ENCODE peak calls at places on chromosomes 2 and 18, in four cellular contexts. One of them, this sample, is unnamed. For H3K4me1, the result is how much of the 10 kb centered on the place peaks cover.

GRCh38 chr2:159890945-159891588 is 93.1 kb upstream of the CD302 start:
- DNase-seq in cardiac muscle cell: no peak
- DNase-seq in gastrocnemius medialis: no peak
- DNase-seq in fibroblast of lung: no peak
- DNase-seq in this sample: no peak

GRCh38 chr2:112065966-112066365 is 10.9 kb downstream of the TMEM87B start:
- DNase-seq in cardiac muscle cell: peak
- DNase-seq in gastrocnemius medialis: no peak
- DNase-seq in fibroblast of lung: peak
- DNase-seq in this sample: no peak

GRCh38 chr18:67973916-67974315 is 457.4 kb upstream of the DSEL start:
- DNase-seq in cardiac muscle cell: no peak
- DNase-seq in gastrocnemius medialis: no peak
- DNase-seq in fibroblast of lung: no peak
- DNase-seq in this sample: no peak

GRCh38 chr2:240928476-240929363 is 22.6 kb downstream of the CROCC2 start:
- DNase-seq in cardiac muscle cell: no peak
- DNase-seq in gastrocnemius medialis: no peak
- DNase-seq in fibroblast of lung: no peak
- DNase-seq in this sample: peak

GRCh38 chr2:45119855-45120254 is 110.6 kb upstream of the SIX2 start:
- DNase-seq in cardiac muscle cell: peak
- DNase-seq in gastrocnemius medialis: no peak
- DNase-seq in fibroblast of lung: peak
- DNase-seq in this sample: no peak

GRCh38 chr2:41544709-41545108 is 503.1 kb upstream of the PKDCC start:
- DNase-seq in cardiac muscle cell: no peak
- DNase-seq in gastrocnemius medialis: no peak
- DNase-seq in fibroblast of lung: no peak
- DNase-seq in this sample: no peak

GRCh38 chr2:71608034-71608433 is 154.7 kb downstream of the DYSF start:
- DNase-seq in cardiac muscle cell: no peak
- DNase-seq in gastrocnemius medialis: no peak
- DNase-seq in fibroblast of lung: no peak
- DNase-seq in this sample: no peak

GRCh38 chr2:118632921-118633320 is 214.5 kb downstream of the EN1 start:
- DNase-seq in cardiac muscle cell: no peak
- DNase-seq in gastrocnemius medialis: no peak
- DNase-seq in fibroblast of lung: no peak
- DNase-seq in this sample: no peak

GRCh38 chr2:27199241-27199640 is 12.6 kb upstream of the ATRAID start:
- DNase-seq in cardiac muscle cell: no peak
- DNase-seq in gastrocnemius medialis: no peak
- DNase-seq in fibroblast of lung: no peak
- DNase-seq in this sample: no peak

GRCh38 chr2:71804251-71804650 is 343.4 kb downstream of the CYP26B1 start:
- DNase-seq in cardiac muscle cell: no peak
- DNase-seq in gastrocnemius medialis: no peak
- DNase-seq in fibroblast of lung: no peak
- DNase-seq in this sample: no peak

DNA sequence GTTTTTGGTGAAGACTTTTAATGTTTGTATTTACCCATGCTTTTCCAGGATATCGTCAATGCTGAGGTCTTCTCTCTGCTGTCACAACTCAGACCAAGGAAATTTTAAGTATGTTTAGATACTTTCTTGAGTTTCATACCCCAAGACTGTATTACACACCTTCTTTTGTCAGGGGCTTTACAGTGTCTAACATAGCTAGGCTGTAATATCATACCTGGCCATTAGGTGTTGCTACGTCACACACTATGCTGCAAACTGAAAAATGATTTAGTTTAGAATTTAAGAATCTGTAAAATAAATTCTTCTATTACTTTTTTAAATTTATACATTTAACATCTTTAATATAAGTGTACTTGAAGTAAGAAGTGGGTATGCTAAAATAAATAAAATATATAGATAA is 358.4 kb upstream of the NRP2 start:
- DNase-seq in cardiac muscle cell: peak
- DNase-seq in gastrocnemius medialis: no peak
- DNase-seq in fibroblast of lung: no peak
- DNase-seq in this sample: no peak
- TF ChIP-seq CTCF in cardiac muscle cell: peak
- TF ChIP-seq CTCF in gastrocnemius medialis: no peak
- TF ChIP-seq CTCF in fibroblast of lung: peak
- TF ChIP-seq CTCF in this sample: no peak

DNA sequence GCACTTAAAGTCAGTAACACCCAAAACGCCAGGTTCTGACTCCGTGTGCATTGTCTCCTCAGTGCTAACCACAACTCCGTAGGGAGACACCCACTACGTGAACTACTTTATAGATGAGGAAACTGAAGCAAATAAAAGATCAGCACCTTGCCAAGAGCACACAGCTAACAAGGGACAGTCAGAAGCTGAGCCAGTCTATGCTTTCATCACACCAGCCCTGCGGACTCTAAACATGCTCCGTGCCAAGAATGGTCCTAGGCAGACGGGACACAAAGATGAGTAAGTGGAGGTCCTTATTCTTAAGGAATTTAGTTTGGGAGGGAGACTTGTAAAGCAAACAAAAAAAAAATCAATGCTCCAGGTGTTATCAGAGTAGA is 9.6 kb downstream of the MBOAT2 start:
- DNase-seq in cardiac muscle cell: peak
- DNase-seq in gastrocnemius medialis: no peak
- DNase-seq in fibroblast of lung: peak
- DNase-seq in this sample: no peak
- H3K4me1 ChIP-seq in cardiac muscle cell: under half
- H3K4me1 ChIP-seq in gastrocnemius medialis: under half
- H3K4me1 ChIP-seq in fibroblast of lung: under half
- H3K4me1 ChIP-seq in this sample: under half

GRCh38 chr2:2843969-2844548 is 513.0 kb upstream of the MYT1L start:
- DNase-seq in cardiac muscle cell: no peak
- DNase-seq in gastrocnemius medialis: no peak
- DNase-seq in fibroblast of lung: no peak
- DNase-seq in this sample: no peak
- TF ChIP-seq CTCF in cardiac muscle cell: peak
- TF ChIP-seq CTCF in gastrocnemius medialis: no peak
- TF ChIP-seq CTCF in fibroblast of lung: no peak
- TF ChIP-seq CTCF in this sample: no peak

DNA sequence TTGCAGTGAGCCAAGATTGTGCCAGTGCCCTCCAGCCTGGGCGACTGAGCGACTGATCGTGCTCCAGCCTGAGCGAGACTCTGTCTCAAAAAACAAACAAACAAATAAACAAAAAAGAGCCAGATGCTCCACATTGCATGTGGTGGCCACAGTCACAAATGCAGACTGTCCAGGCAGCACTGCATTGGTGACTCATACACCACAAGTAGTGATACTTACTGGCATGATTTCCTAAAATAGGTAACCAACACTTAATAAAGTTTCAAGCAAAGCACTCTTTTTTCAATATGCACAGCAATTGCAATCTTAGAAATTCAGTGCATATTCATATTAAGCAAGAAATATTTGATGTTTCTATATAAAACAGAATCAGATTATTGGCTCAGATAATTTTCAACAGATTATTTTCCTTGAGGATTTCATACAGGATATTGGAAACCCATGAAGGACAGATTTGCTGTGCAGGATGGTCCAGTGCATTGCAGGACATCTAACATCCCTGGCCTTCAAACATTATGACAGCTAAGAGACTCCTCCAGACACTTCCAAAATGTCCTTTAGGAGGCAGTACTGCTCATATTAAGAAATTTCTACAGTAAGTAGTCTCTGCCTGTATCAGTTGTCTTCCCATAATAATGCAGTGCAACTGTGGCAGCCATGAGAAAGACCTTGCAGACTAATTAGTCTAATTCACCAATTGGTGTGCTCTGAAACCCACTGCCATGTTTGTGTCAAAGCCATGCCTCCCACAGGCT is 10.5 kb upstream of the SLC1A4 start:
- DNase-seq in cardiac muscle cell: peak
- DNase-seq in gastrocnemius medialis: peak
- DNase-seq in fibroblast of lung: peak
- DNase-seq in this sample: no peak
- H3K4me1 ChIP-seq in cardiac muscle cell: under half
- H3K4me1 ChIP-seq in gastrocnemius medialis: under half
- H3K4me1 ChIP-seq in fibroblast of lung: under half
- H3K4me1 ChIP-seq in this sample: under half

GRCh38 chr2:11532434-11533055 is 1.3 kb upstream of the GREB1 start:
- DNase-seq in cardiac muscle cell: peak
- DNase-seq in gastrocnemius medialis: no peak
- DNase-seq in fibroblast of lung: peak
- DNase-seq in this sample: no peak

GRCh38 chr2:11534078-11534745 is 367 bp downstream of the GREB1 start:
- DNase-seq in cardiac muscle cell: no peak
- DNase-seq in gastrocnemius medialis: no peak
- DNase-seq in fibroblast of lung: no peak
- DNase-seq in this sample: no peak

GRCh38 chr2:11533278-11534077 is at the start of gene GREB1:
- DNase-seq in cardiac muscle cell: no peak
- DNase-seq in gastrocnemius medialis: no peak
- DNase-seq in fibroblast of lung: no peak
- DNase-seq in this sample: no peak

GRCh38 chr2:11535899-11536344 is 2.1 kb downstream of the GREB1 start:
- DNase-seq in cardiac muscle cell: no peak
- DNase-seq in gastrocnemius medialis: no peak
- DNase-seq in fibroblast of lung: no peak
- DNase-seq in this sample: no peak

GRCh38 chr2:11534746-11535484 is 1.1 kb downstream of the GREB1 start:
- DNase-seq in cardiac muscle cell: no peak
- DNase-seq in gastrocnemius medialis: no peak
- DNase-seq in fibroblast of lung: no peak
- DNase-seq in this sample: no peak
- TF ChIP-seq CTCF in cardiac muscle cell: peak
- TF ChIP-seq CTCF in gastrocnemius medialis: no peak
- TF ChIP-seq CTCF in fibroblast of lung: no peak
- TF ChIP-seq CTCF in this sample: no peak